ENCODE peak calls at places on chromosomes 13 and 19, in seven cellular contexts. One of them, this sample, is unnamed.

GRCh38 chr13:21124853-21125252 is 51.5 kb downstream of the SKA3 start:
- DNase-seq in posterior cingulate gyrus: no peak
- DNase-seq in stimulated activated CD8-positive, alpha-beta memory T cell treated with anti-CD3 and anti-CD28 coated beads, Interleukin-7, amount 100 ng/mL, for 1 hour: no peak
- DNase-seq in activated T-cell treated with anti-CD3 and anti-CD28 coated beads, Interleukin-2, amount 50 U/mL, for 48 hours: no peak
- DNase-seq in tibial artery: no peak
- DNase-seq in MCF 10A: peak
- DNase-seq in dorsolateral prefrontal cortex: peak
- DNase-seq in this sample: no peak

GRCh38 chr19:33133438-33134031 is 1.6 kb downstream of the WDR88 start:
- DNase-seq in MCF 10A: no peak
- DNase-seq in posterior cingulate gyrus: peak
- DNase-seq in dorsolateral prefrontal cortex: no peak
- DNase-seq in tibial artery: no peak
- DNase-seq in stimulated activated CD8-positive, alpha-beta memory T cell treated with anti-CD3 and anti-CD28 coated beads, Interleukin-7, amount 100 ng/mL, for 1 hour: no peak
- DNase-seq in activated T-cell treated with anti-CD3 and anti-CD28 coated beads, Interleukin-2, amount 50 U/mL, for 48 hours: no peak
- DNase-seq in this sample: no peak

GRCh38 chr19:55857149-55857548 is 20.8 kb downstream of the NLRP4 start:
- DNase-seq in MCF 10A: no peak
- DNase-seq in dorsolateral prefrontal cortex: no peak
- DNase-seq in posterior cingulate gyrus: no peak
- DNase-seq in tibial artery: no peak
- DNase-seq in stimulated activated CD8-positive, alpha-beta memory T cell treated with anti-CD3 and anti-CD28 coated beads, Interleukin-7, amount 100 ng/mL, for 1 hour: no peak
- DNase-seq in activated T-cell treated with anti-CD3 and anti-CD28 coated beads, Interleukin-2, amount 50 U/mL, for 48 hours: no peak
- DNase-seq in this sample: no peak

GRCh38 chr19:19409235-19410030 is 4.0 kb downstream of the GATAD2A start:
- DNase-seq in tibial artery: no peak
- DNase-seq in posterior cingulate gyrus: peak
- DNase-seq in MCF 10A: no peak
- DNase-seq in stimulated activated CD8-positive, alpha-beta memory T cell treated with anti-CD3 and anti-CD28 coated beads, Interleukin-7, amount 100 ng/mL, for 1 hour: no peak
- DNase-seq in activated T-cell treated with anti-CD3 and anti-CD28 coated beads, Interleukin-2, amount 50 U/mL, for 48 hours: no peak
- DNase-seq in dorsolateral prefrontal cortex: no peak
- DNase-seq in this sample: no peak

GRCh38 chr13:27038323-27038722 is 133.3 kb downstream of the USP12 start:
- DNase-seq in dorsolateral prefrontal cortex: no peak
- DNase-seq in activated T-cell treated with anti-CD3 and anti-CD28 coated beads, Interleukin-2, amount 50 U/mL, for 48 hours: no peak
- DNase-seq in tibial artery: no peak
- DNase-seq in stimulated activated CD8-positive, alpha-beta memory T cell treated with anti-CD3 and anti-CD28 coated beads, Interleukin-7, amount 100 ng/mL, for 1 hour: no peak
- DNase-seq in MCF 10A: peak
- DNase-seq in posterior cingulate gyrus: no peak
- DNase-seq in this sample: no peak

GRCh38 chr19:17376935-17377600 is at the start of gene PLVAP:
- DNase-seq in dorsolateral prefrontal cortex: no peak
- DNase-seq in MCF 10A: no peak
- DNase-seq in posterior cingulate gyrus: no peak
- DNase-seq in stimulated activated CD8-positive, alpha-beta memory T cell treated with anti-CD3 and anti-CD28 coated beads, Interleukin-7, amount 100 ng/mL, for 1 hour: no peak
- DNase-seq in tibial artery: no peak
- DNase-seq in activated T-cell treated with anti-CD3 and anti-CD28 coated beads, Interleukin-2, amount 50 U/mL, for 48 hours: no peak
- DNase-seq in this sample: no peak

GRCh38 chr19:17244618-17245534 is 843 bp downstream of the NR2F6 start:
- DNase-seq in stimulated activated CD8-positive, alpha-beta memory T cell treated with anti-CD3 and anti-CD28 coated beads, Interleukin-7, amount 100 ng/mL, for 1 hour: no peak
- DNase-seq in MCF 10A: no peak
- DNase-seq in tibial artery: no peak
- DNase-seq in posterior cingulate gyrus: no peak
- DNase-seq in activated T-cell treated with anti-CD3 and anti-CD28 coated beads, Interleukin-2, amount 50 U/mL, for 48 hours: no peak
- DNase-seq in dorsolateral prefrontal cortex: no peak
- DNase-seq in this sample: no peak

GRCh38 chr13:102089177-102089576 is 312.7 kb downstream of the FGF14 start:
- DNase-seq in MCF 10A: peak
- DNase-seq in activated T-cell treated with anti-CD3 and anti-CD28 coated beads, Interleukin-2, amount 50 U/mL, for 48 hours: no peak
- DNase-seq in posterior cingulate gyrus: no peak
- DNase-seq in stimulated activated CD8-positive, alpha-beta memory T cell treated with anti-CD3 and anti-CD28 coated beads, Interleukin-7, amount 100 ng/mL, for 1 hour: no peak
- DNase-seq in tibial artery: no peak
- DNase-seq in dorsolateral prefrontal cortex: no peak
- DNase-seq in this sample: no peak

GRCh38 chr19:11580665-11581418 is 3.4 kb upstream of the ACP5 start:
- DNase-seq in dorsolateral prefrontal cortex: no peak
- DNase-seq in posterior cingulate gyrus: no peak
- DNase-seq in stimulated activated CD8-positive, alpha-beta memory T cell treated with anti-CD3 and anti-CD28 coated beads, Interleukin-7, amount 100 ng/mL, for 1 hour: no peak
- DNase-seq in activated T-cell treated with anti-CD3 and anti-CD28 coated beads, Interleukin-2, amount 50 U/mL, for 48 hours: no peak
- DNase-seq in MCF 10A: no peak
- DNase-seq in tibial artery: no peak
- DNase-seq in this sample: no peak

GRCh38 chr13:85520445-85520844 is 278.8 kb downstream of the SLITRK6 start:
- DNase-seq in posterior cingulate gyrus: no peak
- DNase-seq in tibial artery: no peak
- DNase-seq in dorsolateral prefrontal cortex: no peak
- DNase-seq in stimulated activated CD8-positive, alpha-beta memory T cell treated with anti-CD3 and anti-CD28 coated beads, Interleukin-7, amount 100 ng/mL, for 1 hour: no peak
- DNase-seq in MCF 10A: peak
- DNase-seq in activated T-cell treated with anti-CD3 and anti-CD28 coated beads, Interleukin-2, amount 50 U/mL, for 48 hours: no peak
- DNase-seq in this sample: no peak

GRCh38 chr13:97648171-97648880 is 214.4 kb downstream of the RAP2A start:
- DNase-seq in stimulated activated CD8-positive, alpha-beta memory T cell treated with anti-CD3 and anti-CD28 coated beads, Interleukin-7, amount 100 ng/mL, for 1 hour: no peak
- DNase-seq in MCF 10A: peak
- DNase-seq in dorsolateral prefrontal cortex: no peak
- DNase-seq in activated T-cell treated with anti-CD3 and anti-CD28 coated beads, Interleukin-2, amount 50 U/mL, for 48 hours: no peak
- DNase-seq in posterior cingulate gyrus: no peak
- DNase-seq in tibial artery: no peak
- DNase-seq in this sample: no peak